ENCODE peak calls at places on chromosome 10, in eight cellular contexts. One of them, this sample, is unnamed.

GRCh38 chr10:124906551-124907001 is 35.3 kb upstream of the ZRANB1 start:
- DNase-seq in NCI-H1694 treated with DMSO at 0.1 percent for 48 hours: no peak
- DNase-seq in activated CD4-positive, alpha-beta T cell treated with anti-CD3 and anti-CD28 coated beads for 4 hours: no peak
- DNase-seq in substantia nigra: no peak
- DNase-seq in NCI-H146: no peak
- DNase-seq in GM18507: no peak
- DNase-seq in EL: peak
- DNase-seq in activated naive CD8-positive, alpha-beta T cell treated with anti-CD3 and anti-CD28 coated beads, Interleukin-2, amount 10 ng/mL, durations not matched to agents 7 days and 5 days: no peak
- DNase-seq in this sample: no peak

GRCh38 chr10:77643795-77644468 is 6.3 kb upstream of the KCNMA1 start:
- DNase-seq in NCI-H1694 treated with DMSO at 0.1 percent for 48 hours: no peak
- DNase-seq in NCI-H146: peak
- DNase-seq in activated naive CD8-positive, alpha-beta T cell treated with anti-CD3 and anti-CD28 coated beads, Interleukin-2, amount 10 ng/mL, durations not matched to agents 7 days and 5 days: no peak
- DNase-seq in activated CD4-positive, alpha-beta T cell treated with anti-CD3 and anti-CD28 coated beads for 4 hours: no peak
- DNase-seq in substantia nigra: no peak
- DNase-seq in GM18507: no peak
- DNase-seq in EL: peak
- DNase-seq in this sample: no peak

GRCh38 chr10:123442901-123443300 is 223.3 kb upstream of the GPR26 start:
- DNase-seq in EL: no peak
- DNase-seq in NCI-H146: no peak
- DNase-seq in activated CD4-positive, alpha-beta T cell treated with anti-CD3 and anti-CD28 coated beads for 4 hours: no peak
- DNase-seq in NCI-H1694 treated with DMSO at 0.1 percent for 48 hours: no peak
- DNase-seq in activated naive CD8-positive, alpha-beta T cell treated with anti-CD3 and anti-CD28 coated beads, Interleukin-2, amount 10 ng/mL, durations not matched to agents 7 days and 5 days: no peak
- DNase-seq in GM18507: peak
- DNase-seq in substantia nigra: no peak
- DNase-seq in this sample: no peak

GRCh38 chr10:102744374-102745051 is 765 bp downstream of the WBP1L start:
- DNase-seq in activated CD4-positive, alpha-beta T cell treated with anti-CD3 and anti-CD28 coated beads for 4 hours: no peak
- DNase-seq in substantia nigra: no peak
- DNase-seq in activated naive CD8-positive, alpha-beta T cell treated with anti-CD3 and anti-CD28 coated beads, Interleukin-2, amount 10 ng/mL, durations not matched to agents 7 days and 5 days: no peak
- DNase-seq in NCI-H146: no peak
- DNase-seq in EL: peak
- DNase-seq in GM18507: no peak
- DNase-seq in NCI-H1694 treated with DMSO at 0.1 percent for 48 hours: no peak
- DNase-seq in this sample: no peak

GRCh38 chr10:127980898-127981297 is 74.0 kb downstream of the PTPRE start:
- DNase-seq in substantia nigra: no peak
- DNase-seq in EL: no peak
- DNase-seq in activated CD4-positive, alpha-beta T cell treated with anti-CD3 and anti-CD28 coated beads for 4 hours: no peak
- DNase-seq in NCI-H146: no peak
- DNase-seq in GM18507: no peak
- DNase-seq in activated naive CD8-positive, alpha-beta T cell treated with anti-CD3 and anti-CD28 coated beads, Interleukin-2, amount 10 ng/mL, durations not matched to agents 7 days and 5 days: no peak
- DNase-seq in NCI-H1694 treated with DMSO at 0.1 percent for 48 hours: no peak
- DNase-seq in this sample: no peak

GRCh38 chr10:108560488-108560887 is 1362.8 kb downstream of the XPNPEP1 start:
- DNase-seq in activated naive CD8-positive, alpha-beta T cell treated with anti-CD3 and anti-CD28 coated beads, Interleukin-2, amount 10 ng/mL, durations not matched to agents 7 days and 5 days: no peak
- DNase-seq in EL: no peak
- DNase-seq in activated CD4-positive, alpha-beta T cell treated with anti-CD3 and anti-CD28 coated beads for 4 hours: no peak
- DNase-seq in NCI-H146: no peak
- DNase-seq in GM18507: no peak
- DNase-seq in NCI-H1694 treated with DMSO at 0.1 percent for 48 hours: no peak
- DNase-seq in substantia nigra: no peak
- DNase-seq in this sample: no peak

GRCh38 chr10:122530177-122530576 is 30.4 kb upstream of the DMBT1 start:
- DNase-seq in GM18507: no peak
- DNase-seq in NCI-H1694 treated with DMSO at 0.1 percent for 48 hours: no peak
- DNase-seq in substantia nigra: no peak
- DNase-seq in activated CD4-positive, alpha-beta T cell treated with anti-CD3 and anti-CD28 coated beads for 4 hours: no peak
- DNase-seq in EL: no peak
- DNase-seq in activated naive CD8-positive, alpha-beta T cell treated with anti-CD3 and anti-CD28 coated beads, Interleukin-2, amount 10 ng/mL, durations not matched to agents 7 days and 5 days: no peak
- DNase-seq in NCI-H146: peak
- DNase-seq in this sample: no peak

GRCh38 chr10:11782793-11783557 is 40.2 kb upstream of the PROSER2 start:
- DNase-seq in EL: peak
- DNase-seq in activated CD4-positive, alpha-beta T cell treated with anti-CD3 and anti-CD28 coated beads for 4 hours: no peak
- DNase-seq in activated naive CD8-positive, alpha-beta T cell treated with anti-CD3 and anti-CD28 coated beads, Interleukin-2, amount 10 ng/mL, durations not matched to agents 7 days and 5 days: no peak
- DNase-seq in substantia nigra: no peak
- DNase-seq in NCI-H1694 treated with DMSO at 0.1 percent for 48 hours: peak
- DNase-seq in GM18507: peak
- DNase-seq in NCI-H146: peak
- DNase-seq in this sample: no peak

GRCh38 chr10:133385214-133385613 is 6.2 kb downstream of the PAOX start:
- DNase-seq in GM18507: no peak
- DNase-seq in activated naive CD8-positive, alpha-beta T cell treated with anti-CD3 and anti-CD28 coated beads, Interleukin-2, amount 10 ng/mL, durations not matched to agents 7 days and 5 days: no peak
- DNase-seq in activated CD4-positive, alpha-beta T cell treated with anti-CD3 and anti-CD28 coated beads for 4 hours: no peak
- DNase-seq in NCI-H1694 treated with DMSO at 0.1 percent for 48 hours: no peak
- DNase-seq in EL: no peak
- DNase-seq in NCI-H146: no peak
- DNase-seq in substantia nigra: no peak
- DNase-seq in this sample: no peak

GRCh38 chr10:101867931-101868330 is 24.3 kb upstream of the KCNIP2 start:
- DNase-seq in substantia nigra: no peak
- DNase-seq in NCI-H146: no peak
- DNase-seq in EL: no peak
- DNase-seq in activated CD4-positive, alpha-beta T cell treated with anti-CD3 and anti-CD28 coated beads for 4 hours: no peak
- DNase-seq in GM18507: no peak
- DNase-seq in activated naive CD8-positive, alpha-beta T cell treated with anti-CD3 and anti-CD28 coated beads, Interleukin-2, amount 10 ng/mL, durations not matched to agents 7 days and 5 days: no peak
- DNase-seq in NCI-H1694 treated with DMSO at 0.1 percent for 48 hours: no peak
- DNase-seq in this sample: no peak

GRCh38 chr10:82536668-82537067 is 661.7 kb downstream of the NRG3 start:
- DNase-seq in EL: no peak
- DNase-seq in NCI-H146: no peak
- DNase-seq in substantia nigra: no peak
- DNase-seq in activated naive CD8-positive, alpha-beta T cell treated with anti-CD3 and anti-CD28 coated beads, Interleukin-2, amount 10 ng/mL, durations not matched to agents 7 days and 5 days: no peak
- DNase-seq in activated CD4-positive, alpha-beta T cell treated with anti-CD3 and anti-CD28 coated beads for 4 hours: no peak
- DNase-seq in NCI-H1694 treated with DMSO at 0.1 percent for 48 hours: no peak
- DNase-seq in GM18507: no peak
- DNase-seq in this sample: no peak

GRCh38 chr10:80598084-80598798 is 60.5 kb downstream of the SH2D4B start:
- DNase-seq in NCI-H146: no peak
- DNase-seq in GM18507: no peak
- DNase-seq in substantia nigra: no peak
- DNase-seq in EL: no peak
- DNase-seq in activated CD4-positive, alpha-beta T cell treated with anti-CD3 and anti-CD28 coated beads for 4 hours: no peak
- DNase-seq in NCI-H1694 treated with DMSO at 0.1 percent for 48 hours: no peak
- DNase-seq in activated naive CD8-positive, alpha-beta T cell treated with anti-CD3 and anti-CD28 coated beads, Interleukin-2, amount 10 ng/mL, durations not matched to agents 7 days and 5 days: no peak
- DNase-seq in this sample: no peak

GRCh38 chr10:79384773-79385391 is 37.6 kb downstream of the PPIF start:
- DNase-seq in substantia nigra: no peak
- DNase-seq in NCI-H1694 treated with DMSO at 0.1 percent for 48 hours: no peak
- DNase-seq in activated CD4-positive, alpha-beta T cell treated with anti-CD3 and anti-CD28 coated beads for 4 hours: no peak
- DNase-seq in EL: no peak
- DNase-seq in GM18507: no peak
- DNase-seq in NCI-H146: no peak
- DNase-seq in activated naive CD8-positive, alpha-beta T cell treated with anti-CD3 and anti-CD28 coated beads, Interleukin-2, amount 10 ng/mL, durations not matched to agents 7 days and 5 days: no peak
- DNase-seq in this sample: no peak

GRCh38 chr10:62005687-62006086 is 104.2 kb downstream of the ARID5B start:
- DNase-seq in EL: peak
- DNase-seq in GM18507: no peak
- DNase-seq in substantia nigra: no peak
- DNase-seq in activated naive CD8-positive, alpha-beta T cell treated with anti-CD3 and anti-CD28 coated beads, Interleukin-2, amount 10 ng/mL, durations not matched to agents 7 days and 5 days: no peak
- DNase-seq in NCI-H146: no peak
- DNase-seq in NCI-H1694 treated with DMSO at 0.1 percent for 48 hours: no peak
- DNase-seq in activated CD4-positive, alpha-beta T cell treated with anti-CD3 and anti-CD28 coated beads for 4 hours: no peak
- DNase-seq in this sample: no peak

GRCh38 chr10:117007080-117007479 is 2.1 kb upstream of the SHTN1 start:
- DNase-seq in activated CD4-positive, alpha-beta T cell treated with anti-CD3 and anti-CD28 coated beads for 4 hours: no peak
- DNase-seq in NCI-H146: no peak
- DNase-seq in NCI-H1694 treated with DMSO at 0.1 percent for 48 hours: no peak
- DNase-seq in activated naive CD8-positive, alpha-beta T cell treated with anti-CD3 and anti-CD28 coated beads, Interleukin-2, amount 10 ng/mL, durations not matched to agents 7 days and 5 days: no peak
- DNase-seq in EL: peak
- DNase-seq in substantia nigra: no peak
- DNase-seq in GM18507: no peak
- DNase-seq in this sample: no peak